ENCODE peak calls at places on chromosomes 16 and 17, in five cellular contexts. X, I, P, V and D are unnamed samples.
A peak's percentile ranks its signal among the peaks of the same experiment; 100 is the strongest.

GRCh38 chr17:40416671-40417070 is 1.0 kb downstream of the TOP2A start:
- DNase-seq in I (no peak), V (no peak), X (no peak), P (no peak), D (no peak)

GRCh38 chr17:54967621-54968258 is 714 bp downstream of the COX11 start:
- DNase-seq in V (no peak), P (no peak), I (no peak), X (peak; percentile 50), D (no peak)

GRCh38 chr17:72121164-72122001 is 563 bp downstream of the SOX9 start:
- DNase-seq in I (peak; percentile 48), P (peak; percentile 66), X (no peak), V (no peak), D (no peak)

GRCh38 chr16:80569440-80570105 is 28.8 kb downstream of the DYNLRB2 start:
- DNase-seq in P (no peak), I (no peak), V (no peak), X (no peak), D (no peak)

GRCh38 chr16:68954871-68955635 is 111.7 kb downstream of the TANGO6 start:
- DNase-seq in P (no peak), X (no peak), V (no peak), I (no peak), D (no peak)

GRCh38 chr17:29138991-29139682 is 41.1 kb downstream of the MYO18A start:
- DNase-seq in I (peak; percentile 62), X (peak; percentile 23), V (no peak), P (peak; percentile 86), D (no peak)

GRCh38 chr16:11552445-11552844 is 34.3 kb downstream of the LITAF start:
- DNase-seq in V (no peak), X (no peak), I (no peak), P (no peak), D (no peak)

GRCh38 chr17:72117748-72118587 is 2.9 kb upstream of the SOX9 start:
- DNase-seq in V (no peak), X (no peak), P (no peak), I (no peak), D (no peak)

GRCh38 chr16:1993731-1994131 is 4.0 kb downstream of the SYNGR3 start:
- DNase-seq in P (no peak), V (no peak), X (no peak), I (peak; percentile 31), D (no peak)

GRCh38 chr17:37342589-37342988 is 33.2 kb upstream of the C17orf78 start:
- DNase-seq in X (no peak), V (no peak), P (no peak), I (no peak), D (no peak)

GRCh38 chr17:3689262-3690093 is 6.5 kb downstream of the P2RX5 start:
- DNase-seq in I (no peak), P (no peak), X (no peak), V (no peak), D (no peak)

GRCh38 chr17:9924735-9925191 is 19.7 kb upstream of the RCVRN start:
- DNase-seq in X (peak; percentile 16), P (no peak), I (no peak), V (peak; percentile 62), D (no peak)

GRCh38 chr17:61556224-61557188 is 34.5 kb downstream of the NACA2 start:
- DNase-seq in I (no peak), V (no peak), X (no peak), P (no peak), D (no peak)

GRCh38 chr16:24009060-24009459 is 173.3 kb downstream of the PRKCB start:
- DNase-seq in P (no peak), V (no peak), I (no peak), X (no peak), D (no peak)

GRCh38 chr17:3762922-3763776 is 37.8 kb downstream of the ITGAE start:
- DNase-seq in I (no peak), P (no peak), V (peak; percentile 76), X (no peak), D (no peak)

GRCh38 chr16:49635591-49636581 is 220.0 kb downstream of the ZNF423 start:
- DNase-seq in I (no peak), X (no peak), V (no peak), P (no peak), D (no peak)

GRCh38 chr16:9003322-9003721 is 39.6 kb upstream of the USP7 start:
- DNase-seq in V (no peak), I (no peak), P (peak; percentile 13), X (no peak), D (no peak)

GRCh38 chr16:47113130-47113529 is 30.6 kb downstream of the NETO2 start:
- DNase-seq in P (no peak), I (no peak), V (no peak), X (no peak), D (no peak)

GRCh38 chr16:84503751-84504395 is 586 bp downstream of the MEAK7 start:
- DNase-seq in I (no peak), V (no peak), P (peak; percentile 42), X (no peak), D (no peak)

GRCh38 chr17:57366558-57367351 is 110.4 kb downstream of the MSI2 start:
- DNase-seq in I (no peak), V (no peak), X (no peak), P (no peak), D (no peak)

GRCh38 chr16:30166202-30166902 is 17.1 kb upstream of the CORO1A start:
- DNase-seq in I (no peak), V (peak; percentile 86), P (no peak), X (no peak), D (no peak)

GRCh38 chr17:75816693-75817092 is 27.5 kb downstream of the UNC13D start:
- DNase-seq in P (no peak), X (no peak), V (no peak), I (no peak), D (no peak)

GRCh38 chr16:31451681-31452351 is 7.5 kb upstream of the ARMC5 start:
- DNase-seq in X (no peak), V (no peak), P (no peak), I (peak; percentile 61), D (no peak)

GRCh38 chr17:67500677-67501300 is 123.7 kb downstream of the PITPNC1 start:
- DNase-seq in P (no peak), I (no peak), X (no peak), V (no peak), D (no peak)

GRCh38 chr17:54505404-54505803 is 395.2 kb upstream of the TOM1L1 start:
- DNase-seq in I (no peak), X (no peak), P (no peak), V (no peak), D (no peak)

GRCh38 chr17:9227819-9228407 is 206.6 kb downstream of the NTN1 start:
- DNase-seq in P (peak; percentile 45), X (no peak), V (no peak), I (no peak), D (no peak)

GRCh38 chr17:28907709-28908475 is 5.0 kb upstream of the DHRS13 start:
- DNase-seq in V (no peak), P (no peak), X (no peak), I (no peak), D (no peak)

GRCh38 chr17:63881935-63882601 is at the start of gene GH2:
- DNase-seq in V (peak; percentile 71), I (peak; percentile 26), P (no peak), X (peak; percentile 30), D (no peak)

GRCh38 chr16:79563919-79564318 is 36.6 kb downstream of the MAF start:
- DNase-seq in P (no peak), V (no peak), X (no peak), I (no peak), D (no peak)

GRCh38 chr16:52912565-52913173 is 140.0 kb downstream of the CHD9NB start:
- DNase-seq in V (peak; percentile 31), X (no peak), P (no peak), I (peak; percentile 30), D (no peak)

GRCh38 chr17:65588194-65588808 is 26.9 kb upstream of the AXIN2 start:
- DNase-seq in V (no peak), P (no peak), I (no peak), X (no peak), D (no peak)

GRCh38 chr17:67125417-67125816 is 81.1 kb downstream of the CACNG1 start:
- DNase-seq in V (no peak), X (no peak), P (no peak), I (no peak), D (no peak)